ENCODE peak calls at places on chromosome 11, in four cellular contexts. C is WTC11, Z is K562, D is GM12878. Q is an unnamed sample.

GRCh38 chr11:128365044-128365443 is 222.3 kb downstream of the ETS1 start:
- DNase-seq in Z (no peak), D (no peak), C (no peak), Q (peak; percentile 12)

GRCh38 chr11:66962247-66962646 is 4.1 kb upstream of the PC start:
- DNase-seq in D (no peak), C (no peak), Z (no peak), Q (no peak)

GRCh38 chr11:9953994-9954626 is 290.2 kb downstream of the SWAP70 start:
- DNase-seq in C (no peak), Z (no peak), D (no peak), Q (no peak)

GRCh38 chr11:67060111-67060522 is 3.5 kb downstream of the RHOD start:
- DNase-seq in D (no peak), C (no peak), Z (no peak), Q (no peak)

GRCh38 chr11:94084164-94084563 is 44.5 kb upstream of the PANX1 start:
- DNase-seq in Z (no peak), C (no peak), D (no peak), Q (no peak)

GRCh38 chr11:73259406-73260126 is 12.6 kb upstream of the P2RY6 start:
- DNase-seq in C (no peak), Z (no peak), D (no peak), Q (no peak)

GRCh38 chr11:69840371-69841169 is 21.4 kb upstream of the FGF3 start:
- DNase-seq in C (no peak), D (no peak), Z (no peak), Q (no peak)

GRCh38 chr11:116073854-116074837 is 569.9 kb upstream of the CADM1 start:
- DNase-seq in D (peak; percentile 82), C (no peak), Z (no peak), Q (no peak)

GRCh38 chr11:37512156-37512780 is 914.2 kb upstream of the RAG2 start:
- DNase-seq in C (no peak), D (no peak), Z (no peak), Q (no peak)

GRCh38 chr11:38315151-38315550 is 1717.1 kb upstream of the RAG2 start:
- DNase-seq in C (no peak), D (no peak), Z (no peak), Q (no peak)

GRCh38 chr11:45100338-45100737 is 46.1 kb upstream of the PRDM11 start:
- DNase-seq in D (no peak), C (no peak), Z (peak; percentile 42), Q (no peak)

GRCh38 chr11:85647604-85648299 is at the start of gene TMEM126A:
- DNase-seq in D (peak; percentile 64), Z (peak; percentile 88), C (peak; percentile 90), Q (peak; percentile 86)

GRCh38 chr11:107957109-107957588 is 28.9 kb downstream of the RAB39A start:
- DNase-seq in D (peak; percentile 11), Z (no peak), C (no peak), Q (no peak)

GRCh38 chr11:106271126-106271525 is 193.7 kb downstream of the AASDHPPT start:
- DNase-seq in D (no peak), C (no peak), Z (no peak), Q (no peak)

GRCh38 chr11:115119136-115119535 is 385.1 kb downstream of the CADM1 start:
- DNase-seq in C (no peak), D (no peak), Z (no peak), Q (no peak)

GRCh38 chr11:100769617-100770016 is 82.5 kb downstream of the ARHGAP42 start:
- DNase-seq in D (no peak), Z (no peak), C (no peak), Q (no peak)

GRCh38 chr11:4751201-4751600 is 18.5 kb downstream of the OR51F1 start:
- DNase-seq in D (no peak), Z (no peak), C (no peak), Q (no peak)

DNA sequence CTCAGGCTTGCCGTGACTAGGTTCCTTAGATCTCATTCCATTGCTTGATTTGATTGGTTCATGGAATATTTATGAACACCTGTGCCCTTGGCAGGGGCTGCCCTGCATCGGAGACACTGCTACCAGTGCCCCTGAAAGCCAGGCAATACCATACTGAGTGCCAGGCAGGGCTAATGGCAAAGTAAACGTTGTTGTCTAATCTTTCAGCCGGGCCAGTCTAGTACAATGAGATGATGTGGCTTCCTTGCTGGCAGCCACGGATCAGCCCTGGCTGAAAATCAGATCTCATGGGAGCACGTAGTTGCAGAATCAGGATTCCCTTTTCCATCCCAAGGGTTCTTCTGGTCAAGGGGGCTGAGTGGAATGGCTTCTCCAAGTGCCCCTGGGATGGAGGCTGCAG is 4.9 kb upstream of the PGA3 start:
- DNase-seq in D (no peak), Z (no peak), C (no peak), Q (no peak)
- TF ChIP-seq CREM in D (no peak), Z (no peak), C (no peak), Q (no peak)

GRCh38 chr11:101840720-101841119 is 74.1 kb upstream of the CEP126 start:
- DNase-seq in C (no peak), Z (no peak), D (no peak), Q (no peak)
- TF ChIP-seq CREM in C (no peak), Z (no peak), D (no peak), Q (no peak)

DNA sequence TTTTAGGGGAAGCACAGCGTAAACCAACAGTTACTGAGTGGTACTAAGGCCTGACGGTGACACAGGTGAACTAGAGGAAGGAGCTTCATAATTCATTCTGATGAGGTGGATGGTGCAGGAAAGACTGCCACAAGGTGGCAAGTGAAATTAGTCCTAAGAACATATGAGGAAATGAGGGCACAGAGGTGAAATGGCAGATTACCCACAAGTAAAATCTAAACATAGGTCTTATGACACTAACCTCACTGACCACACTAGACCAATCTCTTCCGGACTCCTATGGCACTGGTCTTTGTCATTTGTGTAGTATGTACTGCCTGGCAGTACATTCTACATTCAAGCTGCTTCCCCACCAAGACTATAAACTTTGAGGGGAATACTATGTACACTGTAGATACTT is 20.2 kb downstream of the GAB2 start:
- DNase-seq in Z (no peak), D (peak; percentile 70), C (no peak), Q (no peak)
- TF ChIP-seq CREM in Z (no peak), D (no peak), C (no peak), Q (no peak)

GRCh38 chr11:134657631-134658030 is 245.6 kb upstream of the B3GAT1 start:
- DNase-seq in C (no peak), Z (no peak), D (no peak), Q (no peak)

GRCh38 chr11:134658481-134659080 is 246.5 kb upstream of the B3GAT1 start:
- DNase-seq in Z (no peak), C (no peak), D (no peak), Q (no peak)

GRCh38 chr11:134655189-134655937 is 243.3 kb upstream of the B3GAT1 start:
- DNase-seq in Z (no peak), C (no peak), D (no peak), Q (no peak)

GRCh38 chr11:134654161-134654915 is 242.3 kb upstream of the B3GAT1 start:
- DNase-seq in D (no peak), C (no peak), Z (no peak), Q (no peak)

DNA sequence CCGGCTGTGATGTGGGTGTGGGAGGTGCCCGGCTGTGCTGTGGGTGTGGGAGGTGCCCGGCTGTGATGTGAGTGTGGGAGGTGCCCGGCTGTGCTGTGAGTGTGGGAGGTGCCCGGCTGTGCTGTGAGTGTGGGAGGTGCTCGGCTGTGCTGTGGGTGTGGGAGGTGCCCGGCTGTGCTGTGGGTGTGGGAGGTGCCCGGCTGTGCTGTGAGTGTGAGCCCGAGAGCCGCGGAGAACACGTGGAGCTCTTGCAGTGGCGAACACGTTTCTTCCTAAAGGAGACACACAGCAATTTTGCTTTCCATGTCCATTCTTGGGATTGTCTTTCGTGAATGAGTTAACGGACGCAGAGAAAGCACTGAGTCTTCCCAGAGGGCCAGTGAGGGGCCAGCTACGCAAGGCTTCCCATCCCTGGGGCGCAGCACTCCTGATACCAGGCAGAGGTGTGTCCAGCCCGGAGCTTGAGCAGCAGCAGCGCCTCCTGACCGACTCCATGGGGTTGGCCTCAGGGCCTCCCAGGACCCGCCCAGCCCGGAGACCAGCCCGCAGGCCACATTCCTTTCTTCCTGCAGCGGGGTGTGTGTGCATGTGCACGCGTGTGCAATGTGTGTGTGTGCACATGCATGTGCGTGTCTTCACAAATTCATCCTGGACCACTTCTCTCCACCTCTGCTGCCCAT is 245.0 kb upstream of the B3GAT1 start:
- DNase-seq in D (no peak), Z (no peak), C (no peak), Q (no peak)
- TF ChIP-seq CREM in D (no peak), Z (no peak), C (no peak), Q (no peak)

GRCh38 chr11:47047972-47048371 is 111.4 kb downstream of the CSTPP1 start:
- DNase-seq in C (no peak), D (no peak), Z (no peak), Q (no peak)

GRCh38 chr11:47050284-47050683 is 113.7 kb downstream of the CSTPP1 start:
- DNase-seq in C (no peak), D (no peak), Z (no peak), Q (no peak)

GRCh38 chr11:47052576-47052975 is 116.0 kb downstream of the CSTPP1 start:
- DNase-seq in D (no peak), Z (no peak), C (no peak), Q (no peak)

GRCh38 chr11:47052165-47052564 is 115.6 kb downstream of the CSTPP1 start:
- DNase-seq in D (no peak), Z (no peak), C (no peak), Q (no peak)

GRCh38 chr11:47051217-47051616 is 114.7 kb downstream of the CSTPP1 start:
- DNase-seq in Z (no peak), C (no peak), D (no peak), Q (no peak)
- TF ChIP-seq CREM in Z (no peak), C (no peak), D (no peak), Q (no peak)

DNA sequence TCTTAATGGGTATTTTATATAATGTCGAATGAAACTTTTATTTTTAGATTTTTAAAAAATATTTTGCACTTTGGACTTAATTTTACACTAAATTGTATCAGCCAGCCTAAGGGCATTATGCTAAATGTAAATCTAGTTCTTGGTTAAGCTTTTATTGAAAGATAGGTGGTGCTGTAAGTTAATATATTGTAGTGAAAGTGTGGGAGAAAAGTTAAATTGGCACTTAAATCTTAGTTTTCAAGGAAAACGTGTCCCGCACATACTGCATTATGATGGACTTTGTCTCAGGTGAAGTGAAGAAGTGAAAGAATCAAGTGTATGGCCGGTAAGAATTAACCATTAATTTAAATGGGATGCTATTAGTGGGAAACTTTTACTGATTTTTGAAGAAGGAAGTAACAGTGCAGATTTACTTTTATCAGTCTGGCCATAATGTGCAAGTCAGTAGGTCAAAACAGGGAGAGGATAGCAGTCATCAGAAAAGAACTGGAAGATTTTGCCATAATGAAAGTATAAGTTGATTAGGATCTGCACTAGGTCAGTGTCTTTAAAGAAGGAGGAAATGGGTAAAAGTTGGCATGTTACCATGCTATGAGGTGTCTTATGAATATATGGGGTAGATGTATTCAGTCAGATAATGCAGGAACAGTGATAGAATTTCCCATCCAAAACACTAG is 81.6 kb downstream of the PDHX start:
- DNase-seq in C (no peak), Z (no peak), D (no peak), Q (no peak)
- TF ChIP-seq CREM in C (no peak), Z (no peak), D (no peak), Q (no peak)

DNA sequence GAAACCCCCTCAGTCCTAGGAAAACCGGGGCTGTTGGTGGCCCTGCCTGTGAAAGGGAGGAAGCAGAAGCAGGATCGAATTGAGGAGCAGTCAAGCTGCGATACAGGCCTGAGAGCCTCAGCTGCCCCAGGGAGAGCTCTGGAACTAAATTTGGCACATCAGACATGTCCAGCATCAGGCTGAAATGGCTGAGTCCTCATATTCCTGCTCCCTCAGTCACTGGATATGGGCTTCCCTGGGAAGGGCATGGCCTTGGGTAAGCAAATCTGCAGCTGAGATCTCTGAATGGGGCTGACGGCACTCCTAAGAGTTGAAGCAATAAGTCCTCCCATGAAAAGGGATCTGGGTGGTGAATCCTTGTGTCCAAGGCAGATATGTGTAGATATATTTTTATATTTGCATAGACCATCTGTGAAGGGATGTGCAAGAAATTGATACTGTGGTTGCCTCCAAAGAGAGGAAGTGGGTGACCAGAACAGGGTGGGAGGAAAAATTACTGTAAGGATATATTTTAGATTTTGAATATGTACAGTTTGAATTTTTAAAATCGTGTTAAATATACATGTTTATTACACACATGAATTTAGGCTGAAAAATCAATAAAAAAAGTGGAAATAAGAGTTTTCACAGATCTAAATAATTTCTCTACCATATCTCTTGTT is 45.5 kb downstream of the APIP start:
- DNase-seq in C (no peak), Z (no peak), D (no peak), Q (no peak)
- TF ChIP-seq CREM in C (no peak), Z (no peak), D (no peak), Q (no peak)